ENCODE peak calls at places on chromosomes 1 and 21, in eight cellular contexts. S, W, O, I, K, C, Y and L are unnamed samples.

GRCh38 chr1:183841950-183842816 is 37.3 kb downstream of the RGL1 start:
- DNase-seq in Y (peak), O (no peak), W (no peak), K (peak), I (peak), S (no peak), C (peak), L (no peak)

GRCh38 chr1:100440075-100440809 is 87.9 kb downstream of the CDC14A start:
- DNase-seq in I (no peak), Y (no peak), S (no peak), K (no peak), W (no peak), O (peak), C (no peak), L (no peak)

GRCh38 chr1:29838738-29839320 is 602.5 kb downstream of the PTPRU start:
- DNase-seq in C (no peak), O (no peak), S (no peak), Y (no peak), K (no peak), W (no peak), I (no peak), L (no peak)

GRCh38 chr21:38815060-38815405 is 9.3 kb downstream of the ETS2 start:
- DNase-seq in S (no peak), K (peak), I (peak), C (peak), W (no peak), O (no peak), Y (no peak), L (no peak)

GRCh38 chr1:30887485-30888315 is 20.9 kb downstream of the SDC3 start:
- DNase-seq in Y (peak), K (no peak), S (no peak), O (no peak), W (no peak), C (peak), I (peak), L (no peak)

GRCh38 chr21:34707876-34708325 is 39.1 kb downstream of the CLIC6 start:
- DNase-seq in K (no peak), O (no peak), W (no peak), S (no peak), C (no peak), Y (no peak), I (no peak), L (no peak)

GRCh38 chr1:108591471-108591870 is 31.6 kb downstream of the EEIG2 start:
- DNase-seq in S (no peak), C (no peak), Y (no peak), W (no peak), I (no peak), K (no peak), O (no peak), L (no peak)

GRCh38 chr1:201649776-201650607 is 111.1 kb downstream of the NAV1 start:
- DNase-seq in K (peak), O (peak), S (peak), C (peak), Y (peak), W (peak), I (peak), L (peak)

GRCh38 chr1:178541829-178542553 is 29.1 kb downstream of the TEX35 start:
- DNase-seq in I (no peak), W (peak), C (no peak), O (peak), Y (no peak), S (no peak), K (no peak), L (peak)

GRCh38 chr1:67723620-67724019 is 38.6 kb downstream of the GADD45A start:
- DNase-seq in Y (peak), K (peak), S (no peak), C (peak), I (peak), W (no peak), O (no peak), L (no peak)

GRCh38 chr1:5962265-5963105 is 29.7 kb downstream of the NPHP4 start:
- DNase-seq in O (no peak), S (no peak), Y (no peak), K (no peak), W (no peak), C (no peak), I (no peak), L (no peak)

GRCh38 chr1:46747683-46748288 is 28.9 kb upstream of the EFCAB14 start:
- DNase-seq in W (peak), S (no peak), K (peak), C (peak), I (peak), Y (peak), O (no peak), L (peak)

GRCh38 chr1:234851450-234852438 is 241.8 kb upstream of the IRF2BP2 start:
- DNase-seq in Y (no peak), C (peak), W (no peak), I (peak), K (peak), S (no peak), O (no peak), L (no peak)

GRCh38 chr1:7440154-7440553 is 330.9 kb upstream of the VAMP3 start:
- DNase-seq in C (no peak), I (no peak), Y (no peak), O (no peak), S (no peak), K (no peak), W (no peak), L (no peak)

GRCh38 chr1:1425753-1426495 is 4.8 kb upstream of the ANKRD65 start:
- DNase-seq in K (no peak), I (no peak), S (no peak), W (no peak), O (no peak), C (no peak), Y (no peak), L (no peak)

GRCh38 chr1:10771789-10772188 is 24.7 kb downstream of the CASZ1 start:
- DNase-seq in Y (no peak), O (peak), C (no peak), I (no peak), W (no peak), S (no peak), K (no peak), L (no peak)

GRCh38 chr1:106798991-106799390 is 257.5 kb upstream of the PRMT6 start:
- DNase-seq in Y (peak), O (no peak), K (peak), S (no peak), I (peak), C (no peak), W (no peak), L (no peak)

GRCh38 chr1:231631717-231632116 is 5.1 kb downstream of the DISC1 start:
- DNase-seq in W (no peak), C (no peak), S (no peak), O (no peak), I (no peak), K (peak), Y (no peak), L (no peak)

GRCh38 chr1:88658419-88658818 is 25.7 kb upstream of the PKN2 start:
- DNase-seq in I (no peak), S (no peak), W (no peak), C (no peak), O (no peak), Y (no peak), K (peak), L (no peak)

GRCh38 chr1:226128487-226129075 is 58.0 kb downstream of the ACBD3 start:
- DNase-seq in W (no peak), S (no peak), K (peak), I (peak), C (peak), O (no peak), Y (peak), L (no peak)

GRCh38 chr1:86504895-86505625 is 36.3 kb downstream of the CLCA1 start:
- DNase-seq in Y (peak), W (no peak), S (no peak), K (peak), O (no peak), C (no peak), I (peak), L (no peak)

GRCh38 chr1:112759228-112759627 is 44.1 kb upstream of the PPM1J start:
- DNase-seq in S (no peak), Y (no peak), W (no peak), I (no peak), C (no peak), K (no peak), O (no peak), L (no peak)

GRCh38 chr1:210674151-210674550 is 345.4 kb downstream of the HHAT start:
- DNase-seq in W (no peak), K (no peak), S (no peak), Y (no peak), C (no peak), O (no peak), I (no peak), L (no peak)

GRCh38 chr1:10694274-10694632 is 102.2 kb downstream of the CASZ1 start:
- DNase-seq in W (no peak), C (peak), K (peak), O (no peak), S (no peak), Y (no peak), I (no peak), L (no peak)

GRCh38 chr21:29829514-29830255 is 110.1 kb downstream of the GRIK1 start:
- DNase-seq in I (peak), S (no peak), O (no peak), W (no peak), Y (no peak), K (peak), C (peak), L (no peak)

GRCh38 chr1:192880191-192880590 is 71.4 kb downstream of the RGS2 start:
- DNase-seq in I (no peak), O (no peak), S (no peak), Y (no peak), K (no peak), C (no peak), W (no peak), L (no peak)

GRCh38 chr21:33414068-33414467 is 10.9 kb downstream of the IFNGR2 start:
- DNase-seq in I (no peak), W (no peak), Y (no peak), O (no peak), C (no peak), S (no peak), K (no peak), L (no peak)

GRCh38 chr21:14523234-14523633 is 22.9 kb downstream of the SAMSN1 start:
- DNase-seq in K (peak), Y (no peak), W (no peak), C (peak), O (no peak), S (no peak), I (no peak), L (no peak)

GRCh38 chr1:52996653-52997052 is 65.4 kb upstream of the PODN start:
- DNase-seq in S (no peak), O (no peak), I (no peak), K (peak), C (peak), Y (no peak), W (no peak), L (no peak)

GRCh38 chr1:150530491-150531159 is 15.1 kb downstream of the FALEC start:
- DNase-seq in S (no peak), O (no peak), K (no peak), Y (no peak), C (no peak), I (no peak), W (no peak), L (no peak)

GRCh38 chr1:150534002-150534401 is 15.2 kb upstream of the ADAMTSL4 start:
- DNase-seq in Y (no peak), O (peak), I (no peak), C (no peak), K (peak), S (no peak), W (no peak), L (no peak)

GRCh38 chr1:150535511-150536281 is 13.5 kb upstream of the ADAMTSL4 start:
- DNase-seq in O (peak), C (no peak), S (no peak), Y (peak), K (no peak), I (peak), W (no peak), L (no peak)

GRCh38 chr1:150528997-150529396 is 13.4 kb downstream of the FALEC start:
- DNase-seq in S (no peak), O (no peak), K (peak), I (peak), Y (peak), C (peak), W (no peak), L (no peak)

GRCh38 chr1:150532860-150533259 is 16.3 kb upstream of the ADAMTSL4 start:
- DNase-seq in I (peak), C (no peak), W (no peak), K (no peak), Y (no peak), S (no peak), O (no peak), L (no peak)
- TF ChIP-seq CTCF in I (no peak), C (no peak), W (peak), K (no peak), Y (no peak), S (peak), O (no peak), L (peak)

GRCh38 chr1:115210302-115210711 is 121.0 kb upstream of the TSPAN2 start:
- DNase-seq in W (no peak), O (no peak), C (peak), K (peak), Y (peak), S (no peak), I (peak), L (no peak)
- TF ChIP-seq CTCF in W (no peak), O (no peak), C (no peak), K (no peak), Y (no peak), S (no peak), I (no peak), L (no peak)

GRCh38 chr1:27403065-27403726 is 10.8 kb downstream of the GPR3 start:
- DNase-seq in I (no peak), S (peak), C (peak), K (peak), O (peak), Y (peak), W (no peak), L (no peak)
- TF ChIP-seq CTCF in I (peak), S (no peak), C (peak), K (peak), O (no peak), Y (peak), W (no peak), L (peak)

GRCh38 chr1:195958131-195958530 is 650.1 kb downstream of the KCNT2 start:
- DNase-seq in C (no peak), O (no peak), S (no peak), I (no peak), K (peak), Y (no peak), W (no peak), L (no peak)

GRCh38 chr1:195960580-195960979 is 647.7 kb downstream of the KCNT2 start:
- DNase-seq in S (no peak), O (no peak), W (no peak), K (no peak), Y (no peak), I (no peak), C (no peak), L (no peak)

GRCh38 chr1:195956845-195957244 is 651.4 kb downstream of the KCNT2 start:
- DNase-seq in O (no peak), Y (no peak), K (no peak), I (no peak), W (no peak), S (no peak), C (no peak), L (no peak)

GRCh38 chr1:195951313-195951712 is 656.9 kb downstream of the KCNT2 start:
- DNase-seq in W (no peak), I (no peak), Y (no peak), K (peak), C (no peak), O (no peak), S (no peak), L (no peak)

DNA sequence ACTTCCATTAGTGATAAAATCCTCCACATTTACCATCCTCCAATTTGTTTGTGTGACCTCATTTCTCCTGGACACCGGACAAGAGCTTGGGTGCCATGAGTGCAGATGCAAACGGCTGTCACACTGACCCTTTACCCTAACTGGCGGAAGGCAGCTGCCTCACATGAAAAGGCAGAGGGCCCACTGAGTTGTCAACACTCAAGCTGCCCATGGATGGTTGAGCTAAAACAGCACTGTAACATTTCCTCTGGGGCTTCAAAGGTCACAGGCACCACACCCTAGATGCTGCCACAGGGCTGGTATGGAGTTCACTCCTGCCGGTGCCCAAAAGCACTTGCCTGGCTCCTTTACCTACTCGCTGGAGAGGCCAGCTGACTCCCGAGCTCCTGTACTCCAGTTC is 653.4 kb downstream of the KCNT2 start:
- DNase-seq in S (no peak), O (peak), W (no peak), I (no peak), Y (no peak), K (no peak), C (no peak), L (no peak)
- TF ChIP-seq CTCF in S (no peak), O (no peak), W (no peak), I (no peak), Y (no peak), K (no peak), C (no peak), L (no peak)